ENCODE peak calls at places on chromosomes 7 and 10, in six cellular contexts. D, T, L, F, E and R are unnamed samples.
A peak's percentile ranks its signal among the peaks of the same experiment; 100 is the strongest.

GRCh38 chr7:4113271-4113670 is 568.8 kb upstream of the FOXK1 start:
- DNase-seq in E (no peak), L (no peak), F (no peak), T (no peak), D (no peak), R (no peak)

GRCh38 chr10:72016608-72017310 is 52.6 kb downstream of the CHST3 start:
- DNase-seq in F (no peak), L (no peak), T (no peak), E (peak; percentile 54), D (peak; percentile 88), R (no peak)

GRCh38 chr10:97498841-97499560 is at the start of gene UBTD1:
- DNase-seq in D (no peak), F (peak; percentile 33), E (peak; percentile 61), T (peak; percentile 32), L (peak; percentile 65), R (peak; percentile 65)

GRCh38 chr7:13850185-13850752 is 139.2 kb downstream of the ETV1 start:
- DNase-seq in F (no peak), L (peak; percentile 84), T (peak; percentile 11), E (no peak), D (no peak), R (no peak)

GRCh38 chr7:148334959-148335577 is 255.5 kb upstream of the C7orf33 start:
- DNase-seq in E (no peak), T (no peak), L (peak; percentile 98), D (no peak), F (no peak), R (no peak)

GRCh38 chr7:106358103-106358663 is 73.4 kb upstream of the NAMPT start:
- DNase-seq in E (no peak), T (no peak), F (no peak), L (no peak), D (no peak), R (no peak)

GRCh38 chr10:16816142-16816541 is 1.1 kb downstream of the RSU1 start:
- DNase-seq in F (no peak), D (no peak), E (no peak), L (peak; percentile 12), T (no peak), R (no peak)

GRCh38 chr7:25565949-25566348 is 337.7 kb upstream of the NPVF start:
- DNase-seq in E (peak; percentile 58), T (peak; percentile 61), F (peak; percentile 69), L (peak; percentile 55), D (peak; percentile 68), R (peak; percentile 47)

GRCh38 chr10:129963831-129964501 is at the start of gene EBF3:
- DNase-seq in T (peak; percentile 58), D (peak; percentile 96), F (no peak), L (peak; percentile 92), E (peak; percentile 86), R (no peak)

GRCh38 chr10:100567249-100567648 is 31.5 kb downstream of the HIF1AN start:
- DNase-seq in L (no peak), F (no peak), E (no peak), D (no peak), T (no peak), R (no peak)

GRCh38 chr10:21304198-21304597 is 221.3 kb downstream of the SKIDA1 start:
- DNase-seq in L (no peak), E (no peak), D (no peak), T (no peak), F (no peak), R (no peak)

GRCh38 chr10:116053910-116054309 is 219.1 kb downstream of the GFRA1 start:
- DNase-seq in E (no peak), D (no peak), T (no peak), F (no peak), L (no peak), R (no peak)

GRCh38 chr10:110074986-110075664 is 67.3 kb downstream of the ADD3 start:
- DNase-seq in F (peak; percentile 23), E (no peak), L (peak; percentile 58), D (no peak), T (no peak), R (no peak)

DNA sequence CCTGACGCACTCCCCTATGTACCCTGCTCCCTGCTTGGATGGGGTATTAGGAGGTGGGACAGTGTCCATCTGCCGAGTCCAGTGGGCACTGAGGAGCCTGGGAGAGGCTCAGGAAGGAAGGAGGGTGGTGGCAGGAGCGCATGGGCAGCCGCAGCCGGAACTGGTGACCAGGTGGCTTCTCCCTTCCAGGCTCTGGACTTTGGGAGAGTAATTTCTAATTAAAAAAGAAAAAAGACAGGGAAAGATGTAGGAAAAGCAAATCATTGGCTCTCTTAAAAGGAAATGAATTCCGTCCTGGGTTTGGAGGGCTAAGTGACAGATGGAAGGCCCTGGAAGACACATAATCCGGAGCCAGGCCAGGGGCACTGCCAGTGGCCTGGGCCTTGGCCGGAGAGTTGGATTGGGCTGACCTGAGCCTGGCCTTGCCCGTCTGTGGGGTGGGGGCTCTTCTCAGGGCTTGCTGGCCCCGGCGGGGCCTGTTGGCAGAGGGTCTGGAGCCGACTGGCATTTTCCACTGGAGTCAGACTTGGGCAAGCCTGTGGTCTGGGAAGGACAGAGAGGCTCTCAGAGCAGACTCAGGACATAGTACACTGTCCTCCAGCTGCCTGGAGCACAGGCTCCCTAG is 63.0 kb downstream of the NEURL1 start:
- DNase-seq in F (no peak), T (no peak), L (no peak), E (no peak), D (peak; percentile 35), R (no peak)
- H3K27ac ChIP-seq in F (no peak overlapping the region), T (no peak overlapping the region), L (no peak overlapping the region), E (no peak overlapping the region), D (no peak overlapping the region), R (no peak overlapping the region)

DNA sequence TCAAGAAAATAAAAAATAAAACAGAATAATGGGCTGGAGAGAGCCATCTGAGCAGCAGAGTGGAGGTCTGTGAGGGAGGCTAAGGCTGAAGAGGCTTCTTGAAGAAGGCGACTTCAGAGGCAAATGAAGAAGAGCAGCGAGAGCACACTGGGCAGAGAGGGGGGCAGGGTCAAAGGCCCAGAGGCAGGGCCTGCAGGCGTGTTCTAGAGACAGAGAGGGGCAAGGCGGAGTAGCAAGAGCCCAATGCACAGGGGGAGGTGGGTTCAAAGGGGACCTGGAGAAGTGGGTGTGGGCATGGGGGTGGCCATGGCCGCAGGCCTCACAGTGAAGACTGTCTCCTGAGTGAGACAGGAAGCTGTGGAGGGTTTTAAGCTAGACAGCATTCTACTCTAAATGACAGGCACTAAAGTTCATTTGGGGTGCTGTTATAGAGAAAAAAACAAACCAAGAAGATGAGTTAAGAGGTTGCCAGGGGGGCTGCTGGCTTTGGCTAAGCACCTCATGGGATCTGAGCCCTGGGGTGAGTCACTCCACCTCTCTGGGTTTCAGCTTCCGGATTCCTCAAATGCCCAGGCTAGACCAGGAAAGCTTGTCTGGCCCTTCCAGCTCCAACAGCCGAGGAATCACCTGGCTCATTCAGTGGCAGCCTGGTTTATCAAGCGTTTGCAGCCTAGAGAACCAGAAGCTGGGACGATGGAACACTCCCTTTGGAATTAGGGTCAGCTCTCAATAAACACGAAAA is 81.7 kb downstream of the DLG5 start:
- DNase-seq in L (peak; percentile 88), E (no peak), F (no peak), T (no peak), D (peak; percentile 27), R (no peak)
- H3K27ac ChIP-seq in L (no peak overlapping the region), E (no peak overlapping the region), F (no peak overlapping the region), T (no peak overlapping the region), D (no peak overlapping the region), R (no peak overlapping the region)

DNA sequence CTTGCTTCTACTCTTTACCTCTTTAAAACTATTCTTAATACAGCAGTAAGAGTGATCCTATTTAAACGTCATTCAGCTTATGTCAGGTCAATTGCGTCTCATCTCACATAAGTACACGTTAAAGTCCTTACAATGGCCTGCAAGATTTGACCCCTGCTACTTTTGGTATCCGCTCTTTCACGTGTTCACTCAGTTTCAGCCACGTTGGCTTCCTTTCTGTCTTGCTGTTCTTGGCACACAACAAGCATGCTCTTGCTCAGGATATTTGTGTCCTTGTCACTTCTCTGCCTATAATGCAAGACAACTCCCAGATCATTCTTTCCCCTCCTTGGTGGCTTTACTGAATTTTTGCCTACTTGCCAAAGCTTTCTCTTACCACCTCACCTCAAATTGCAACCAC is 296.8 kb downstream of the PCLO start:
- DNase-seq in T (no peak), D (no peak), F (no peak), E (no peak), L (no peak), R (no peak)
- H3K27ac ChIP-seq in T (no peak overlapping the region), D (no peak overlapping the region), F (no peak overlapping the region), E (no peak overlapping the region), L (no peak overlapping the region), R (no peak overlapping the region)

GRCh38 chr10:24463683-24464426 is 254.9 kb downstream of the KIAA1217 start:
- DNase-seq in F (no peak), T (no peak), L (peak; percentile 46), D (no peak), E (no peak), R (no peak)
- H3K27ac ChIP-seq in F (no peak overlapping the region), T (no peak overlapping the region), L (no peak overlapping the region), D (no peak overlapping the region), E (no peak overlapping the region), R (no peak overlapping the region)

GRCh38 chr7:131403322-131403721 is 75.6 kb downstream of the MKLN1 start:
- DNase-seq in L (no peak), T (no peak), F (no peak), D (no peak), E (no peak), R (no peak)

GRCh38 chr7:131404226-131404911 is 76.7 kb downstream of the MKLN1 start:
- DNase-seq in F (no peak), T (no peak), D (no peak), E (no peak), L (no peak), R (no peak)

GRCh38 chr7:131400833-131401593 is 73.3 kb downstream of the MKLN1 start:
- DNase-seq in E (no peak), F (no peak), D (no peak), T (no peak), L (no peak), R (no peak)
- H3K27ac ChIP-seq in E (peak overlapping the region; percentile 68), F (no peak overlapping the region), D (no peak overlapping the region), T (no peak overlapping the region), L (no peak overlapping the region), R (peak overlapping the region; percentile 69)

DNA sequence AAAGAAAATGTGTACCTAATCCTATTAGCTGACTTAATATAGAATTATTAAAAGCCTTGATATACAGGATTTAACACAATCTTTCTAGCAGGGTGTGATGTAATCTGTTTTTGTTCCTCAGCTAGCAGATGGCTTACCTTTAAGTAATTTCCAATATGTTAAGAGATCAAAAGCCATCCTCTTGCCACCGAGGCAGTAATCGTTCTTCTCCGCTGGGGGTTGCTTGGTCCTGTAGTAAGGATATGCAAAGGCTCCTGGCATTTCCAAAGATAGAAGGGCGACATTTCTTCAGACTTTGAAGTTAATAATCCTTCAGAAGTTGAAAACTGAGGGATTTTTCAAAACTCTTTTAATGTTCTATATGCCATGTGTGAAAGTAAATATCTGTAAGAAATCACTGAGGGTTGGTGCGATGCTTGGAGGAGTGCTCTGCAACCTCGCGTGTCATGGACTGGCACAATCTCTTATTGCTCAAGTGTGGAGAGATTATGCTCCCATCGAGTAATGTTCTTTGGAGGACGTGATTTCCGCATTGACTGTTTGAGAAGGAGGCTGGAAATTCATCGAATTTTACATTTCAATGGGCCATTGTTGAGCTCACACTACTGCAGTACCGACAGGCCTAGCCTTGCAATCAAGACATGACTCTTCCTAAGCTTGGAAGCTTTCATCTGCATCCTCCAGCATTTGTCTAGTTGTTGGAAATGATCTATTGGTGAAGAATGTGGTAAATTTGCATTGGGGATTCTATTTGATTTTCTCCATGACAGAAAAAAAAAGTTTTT is 156.6 kb downstream of the FZD1 start:
- DNase-seq in T (no peak), L (no peak), D (no peak), E (no peak), F (no peak), R (no peak)
- H3K27ac ChIP-seq in T (no peak overlapping the region), L (no peak overlapping the region), D (no peak overlapping the region), E (no peak overlapping the region), F (no peak overlapping the region), R (no peak overlapping the region)

GRCh38 chr10:30042820-30043219 is 16.6 kb downstream of the JCAD start:
- DNase-seq in D (no peak), L (no peak), F (no peak), E (no peak), T (no peak), R (no peak)
- H3K27ac ChIP-seq in D (no peak overlapping the region), L (no peak overlapping the region), F (no peak overlapping the region), E (no peak overlapping the region), T (no peak overlapping the region), R (no peak overlapping the region)